ENCODE peak calls at places on chromosomes 16 and 17, in eight cellular contexts. D is NCI-H1436 treated with DMSO at 0.1 percent for 48 hours; C is A549; Z is naive thymus-derived CD8-positive, alpha-beta T cell; P is naive B cell; H is GM04504; I is NCI-H69; T is HL-60. E is an unnamed sample.

GRCh38 chr17:68101992-68102758 is 66.6 kb downstream of the KPNA2 start:
- DNase-seq in D (no peak), P (peak), C (no peak), I (peak), H (no peak), Z (peak), T (no peak), E (peak)

GRCh38 chr16:4329354-4329775 is 13.5 kb downstream of the GLIS2 start:
- DNase-seq in D (no peak), P (no peak), Z (no peak), H (no peak), T (no peak), C (no peak), I (no peak), E (no peak)

GRCh38 chr17:78230252-78230962 is 1.0 kb upstream of the TMEM235 start:
- DNase-seq in D (no peak), Z (no peak), P (no peak), I (no peak), H (no peak), C (no peak), T (no peak), E (no peak)

GRCh38 chr17:81898029-81898866 is 3.8 kb upstream of the NPB start:
- DNase-seq in I (no peak), H (peak), C (peak), P (no peak), Z (no peak), D (no peak), T (no peak), E (no peak)

GRCh38 chr16:30186782-30187555 is 3.6 kb downstream of the CORO1A start:
- DNase-seq in D (no peak), Z (peak), I (peak), C (peak), P (peak), T (peak), H (no peak), E (peak)

GRCh38 chr16:57341441-57342303 is 16.9 kb upstream of the CCL22 start:
- DNase-seq in H (peak), Z (no peak), T (no peak), I (peak), D (no peak), C (no peak), P (no peak), E (peak)

GRCh38 chr17:48577946-48578615 is at the start of gene HOXB4:
- DNase-seq in C (no peak), P (peak), T (no peak), I (peak), H (no peak), Z (peak), D (peak), E (peak)

GRCh38 chr17:4009164-4009785 is 45.0 kb upstream of the ATP2A3 start:
- DNase-seq in H (no peak), T (no peak), I (no peak), D (no peak), Z (no peak), C (no peak), P (no peak), E (no peak)

GRCh38 chr16:945271-946047 is 25.3 kb downstream of the LMF1 start:
- DNase-seq in Z (no peak), D (no peak), C (no peak), H (no peak), P (no peak), T (peak), I (no peak), E (no peak)

GRCh38 chr17:44878627-44879221 is 20.5 kb downstream of the EFTUD2 start:
- DNase-seq in I (peak), Z (no peak), P (peak), H (no peak), D (no peak), C (peak), T (peak), E (no peak)

GRCh38 chr16:14111713-14112538 is 40.8 kb downstream of the MRTFB start:
- DNase-seq in I (peak), T (no peak), P (no peak), D (no peak), H (no peak), C (no peak), Z (no peak), E (no peak)

GRCh38 chr17:28053044-28053670 is 10.7 kb downstream of the NLK start:
- DNase-seq in P (no peak), H (no peak), Z (no peak), T (no peak), D (no peak), C (no peak), I (peak), E (no peak)

E was measured in lung.